ENCODE peak calls at places on chromosomes 2 and 18, in ten cellular contexts. One of them, this sample, is unnamed.

GRCh38 chr18:41905786-41906527 is 49.1 kb upstream of the PIK3C3 start:
- DNase-seq in DMS153: no peak
- DNase-seq in HS-27A: no peak
- DNase-seq in PC-3: no peak
- DNase-seq in NCI-H1105 treated with DMSO at 0.1 percent for 48 hours: peak
- DNase-seq in activated naive CD4-positive, alpha-beta T cell: no peak
- DNase-seq in stomach: no peak
- DNase-seq in stimulated activated CD8-positive, alpha-beta memory T cell treated with anti-CD3 and anti-CD28 coated beads, Interleukin-7, amount 100 ng/mL, for 1 hour: no peak
- DNase-seq in activated CD8-positive, alpha-beta memory T cell treated with anti-CD3 and anti-CD28 coated beads for 1 hour: no peak
- DNase-seq in HFFc6: peak
- DNase-seq in this sample: no peak

GRCh38 chr2:35503311-35503710 is 852.3 kb upstream of the CRIM1 start:
- DNase-seq in DMS153: no peak
- DNase-seq in HS-27A: no peak
- DNase-seq in PC-3: no peak
- DNase-seq in NCI-H1105 treated with DMSO at 0.1 percent for 48 hours: no peak
- DNase-seq in activated naive CD4-positive, alpha-beta T cell: no peak
- DNase-seq in stomach: no peak
- DNase-seq in stimulated activated CD8-positive, alpha-beta memory T cell treated with anti-CD3 and anti-CD28 coated beads, Interleukin-7, amount 100 ng/mL, for 1 hour: no peak
- DNase-seq in activated CD8-positive, alpha-beta memory T cell treated with anti-CD3 and anti-CD28 coated beads for 1 hour: no peak
- DNase-seq in HFFc6: no peak
- DNase-seq in this sample: no peak

GRCh38 chr18:10124071-10124470 is 210.3 kb downstream of the VAPA start:
- DNase-seq in DMS153: no peak
- DNase-seq in HS-27A: no peak
- DNase-seq in PC-3: no peak
- DNase-seq in NCI-H1105 treated with DMSO at 0.1 percent for 48 hours: no peak
- DNase-seq in activated naive CD4-positive, alpha-beta T cell: no peak
- DNase-seq in stomach: no peak
- DNase-seq in stimulated activated CD8-positive, alpha-beta memory T cell treated with anti-CD3 and anti-CD28 coated beads, Interleukin-7, amount 100 ng/mL, for 1 hour: no peak
- DNase-seq in activated CD8-positive, alpha-beta memory T cell treated with anti-CD3 and anti-CD28 coated beads for 1 hour: no peak
- DNase-seq in HFFc6: no peak
- DNase-seq in this sample: no peak

GRCh38 chr2:20568501-20569463 is 82.1 kb downstream of the HS1BP3 start:
- DNase-seq in DMS153: no peak
- DNase-seq in HS-27A: no peak
- DNase-seq in PC-3: peak
- DNase-seq in NCI-H1105 treated with DMSO at 0.1 percent for 48 hours: no peak
- DNase-seq in activated naive CD4-positive, alpha-beta T cell: no peak
- DNase-seq in stomach: no peak
- DNase-seq in stimulated activated CD8-positive, alpha-beta memory T cell treated with anti-CD3 and anti-CD28 coated beads, Interleukin-7, amount 100 ng/mL, for 1 hour: no peak
- DNase-seq in activated CD8-positive, alpha-beta memory T cell treated with anti-CD3 and anti-CD28 coated beads for 1 hour: no peak
- DNase-seq in HFFc6: no peak
- DNase-seq in this sample: no peak

GRCh38 chr2:56515399-56515798 is 331.6 kb downstream of the CCDC85A start:
- DNase-seq in DMS153: peak
- DNase-seq in HS-27A: no peak
- DNase-seq in PC-3: no peak
- DNase-seq in NCI-H1105 treated with DMSO at 0.1 percent for 48 hours: peak
- DNase-seq in activated naive CD4-positive, alpha-beta T cell: no peak
- DNase-seq in stomach: no peak
- DNase-seq in stimulated activated CD8-positive, alpha-beta memory T cell treated with anti-CD3 and anti-CD28 coated beads, Interleukin-7, amount 100 ng/mL, for 1 hour: no peak
- DNase-seq in activated CD8-positive, alpha-beta memory T cell treated with anti-CD3 and anti-CD28 coated beads for 1 hour: no peak
- DNase-seq in HFFc6: no peak
- DNase-seq in this sample: no peak

GRCh38 chr18:41378628-41379027 is 576.4 kb upstream of the PIK3C3 start:
- DNase-seq in DMS153: no peak
- DNase-seq in HS-27A: no peak
- DNase-seq in PC-3: peak
- DNase-seq in NCI-H1105 treated with DMSO at 0.1 percent for 48 hours: no peak
- DNase-seq in activated naive CD4-positive, alpha-beta T cell: no peak
- DNase-seq in stomach: no peak
- DNase-seq in stimulated activated CD8-positive, alpha-beta memory T cell treated with anti-CD3 and anti-CD28 coated beads, Interleukin-7, amount 100 ng/mL, for 1 hour: no peak
- DNase-seq in activated CD8-positive, alpha-beta memory T cell treated with anti-CD3 and anti-CD28 coated beads for 1 hour: no peak
- DNase-seq in HFFc6: peak
- DNase-seq in this sample: no peak

GRCh38 chr2:152304845-152305244 is 30.1 kb upstream of the FMNL2 start:
- DNase-seq in DMS153: no peak
- DNase-seq in HS-27A: no peak
- DNase-seq in PC-3: no peak
- DNase-seq in NCI-H1105 treated with DMSO at 0.1 percent for 48 hours: no peak
- DNase-seq in activated naive CD4-positive, alpha-beta T cell: no peak
- DNase-seq in stomach: no peak
- DNase-seq in stimulated activated CD8-positive, alpha-beta memory T cell treated with anti-CD3 and anti-CD28 coated beads, Interleukin-7, amount 100 ng/mL, for 1 hour: no peak
- DNase-seq in activated CD8-positive, alpha-beta memory T cell treated with anti-CD3 and anti-CD28 coated beads for 1 hour: no peak
- DNase-seq in HFFc6: no peak
- DNase-seq in this sample: no peak

GRCh38 chr2:128435576-128436497 is 117.2 kb upstream of the HS6ST1 start:
- DNase-seq in DMS153: no peak
- DNase-seq in HS-27A: no peak
- DNase-seq in PC-3: no peak
- DNase-seq in NCI-H1105 treated with DMSO at 0.1 percent for 48 hours: no peak
- DNase-seq in activated naive CD4-positive, alpha-beta T cell: no peak
- DNase-seq in stomach: peak
- DNase-seq in stimulated activated CD8-positive, alpha-beta memory T cell treated with anti-CD3 and anti-CD28 coated beads, Interleukin-7, amount 100 ng/mL, for 1 hour: no peak
- DNase-seq in activated CD8-positive, alpha-beta memory T cell treated with anti-CD3 and anti-CD28 coated beads for 1 hour: no peak
- DNase-seq in HFFc6: no peak
- DNase-seq in this sample: peak

GRCh38 chr2:218850796-218851195 is 8.8 kb upstream of the WNT6 start:
- DNase-seq in DMS153: no peak
- DNase-seq in HS-27A: no peak
- DNase-seq in PC-3: no peak
- DNase-seq in NCI-H1105 treated with DMSO at 0.1 percent for 48 hours: no peak
- DNase-seq in activated naive CD4-positive, alpha-beta T cell: no peak
- DNase-seq in stomach: no peak
- DNase-seq in stimulated activated CD8-positive, alpha-beta memory T cell treated with anti-CD3 and anti-CD28 coated beads, Interleukin-7, amount 100 ng/mL, for 1 hour: no peak
- DNase-seq in activated CD8-positive, alpha-beta memory T cell treated with anti-CD3 and anti-CD28 coated beads for 1 hour: no peak
- DNase-seq in HFFc6: no peak
- DNase-seq in this sample: no peak

GRCh38 chr2:235027558-235028214 is 75.9 kb downstream of the SH3BP4 start:
- DNase-seq in DMS153: no peak
- DNase-seq in HS-27A: no peak
- DNase-seq in PC-3: peak
- DNase-seq in NCI-H1105 treated with DMSO at 0.1 percent for 48 hours: no peak
- DNase-seq in activated naive CD4-positive, alpha-beta T cell: no peak
- DNase-seq in stomach: no peak
- DNase-seq in stimulated activated CD8-positive, alpha-beta memory T cell treated with anti-CD3 and anti-CD28 coated beads, Interleukin-7, amount 100 ng/mL, for 1 hour: no peak
- DNase-seq in activated CD8-positive, alpha-beta memory T cell treated with anti-CD3 and anti-CD28 coated beads for 1 hour: no peak
- DNase-seq in HFFc6: peak
- DNase-seq in this sample: no peak

GRCh38 chr2:153213022-153213421 is 265.5 kb downstream of the RPRM start:
- DNase-seq in DMS153: no peak
- DNase-seq in HS-27A: no peak
- DNase-seq in PC-3: no peak
- DNase-seq in NCI-H1105 treated with DMSO at 0.1 percent for 48 hours: no peak
- DNase-seq in activated naive CD4-positive, alpha-beta T cell: no peak
- DNase-seq in stomach: no peak
- DNase-seq in stimulated activated CD8-positive, alpha-beta memory T cell treated with anti-CD3 and anti-CD28 coated beads, Interleukin-7, amount 100 ng/mL, for 1 hour: no peak
- DNase-seq in activated CD8-positive, alpha-beta memory T cell treated with anti-CD3 and anti-CD28 coated beads for 1 hour: no peak
- DNase-seq in HFFc6: no peak
- DNase-seq in this sample: no peak

GRCh38 chr2:81901017-81901416 is 1596.5 kb upstream of the LRRTM1 start:
- DNase-seq in DMS153: no peak
- DNase-seq in HS-27A: no peak
- DNase-seq in PC-3: peak
- DNase-seq in NCI-H1105 treated with DMSO at 0.1 percent for 48 hours: no peak
- DNase-seq in activated naive CD4-positive, alpha-beta T cell: no peak
- DNase-seq in stomach: no peak
- DNase-seq in stimulated activated CD8-positive, alpha-beta memory T cell treated with anti-CD3 and anti-CD28 coated beads, Interleukin-7, amount 100 ng/mL, for 1 hour: no peak
- DNase-seq in activated CD8-positive, alpha-beta memory T cell treated with anti-CD3 and anti-CD28 coated beads for 1 hour: no peak
- DNase-seq in HFFc6: no peak
- DNase-seq in this sample: no peak

GRCh38 chr2:27033253-27033852 is 588 bp downstream of the TMEM214 start:
- DNase-seq in DMS153: no peak
- DNase-seq in HS-27A: no peak
- DNase-seq in PC-3: no peak
- DNase-seq in NCI-H1105 treated with DMSO at 0.1 percent for 48 hours: no peak
- DNase-seq in activated naive CD4-positive, alpha-beta T cell: no peak
- DNase-seq in stomach: no peak
- DNase-seq in stimulated activated CD8-positive, alpha-beta memory T cell treated with anti-CD3 and anti-CD28 coated beads, Interleukin-7, amount 100 ng/mL, for 1 hour: no peak
- DNase-seq in activated CD8-positive, alpha-beta memory T cell treated with anti-CD3 and anti-CD28 coated beads for 1 hour: no peak
- DNase-seq in HFFc6: no peak
- DNase-seq in this sample: no peak

This sample was measured in Peyer's patch.